ENCODE peak calls at places on chromosomes 13 and 19, in eight cellular contexts. J is HepG2, L is K562, S is tibial nerve, R is GM12878, U is stomach, E is suprapubic skin, H is H1. W is an unnamed sample. For H3K27me3 and H3K36me3, the result is how much of the 10 kb centered on the place peaks cover.

GRCh38 chr19:33904681-33905080 is 108.0 kb downstream of the KCTD15 start:
- DNase-seq in H (no peak), E (no peak), R (no peak), S (no peak), J (peak), L (no peak), U (no peak), W (peak)

GRCh38 chr19:38409631-38410133 is 6.8 kb downstream of the FAM98C start:
- DNase-seq in J (no peak), H (no peak), L (no peak), R (no peak), U (no peak), E (no peak), S (no peak), W (peak)

GRCh38 chr19:16416574-16416973 is 55.2 kb downstream of the EPS15L1 start:
- DNase-seq in H (no peak), J (no peak), E (no peak), L (no peak), R (no peak), S (no peak), U (no peak), W (no peak)

GRCh38 chr13:104650426-104650825 is 1584.2 kb upstream of the SLC10A2 start:
- DNase-seq in L (no peak), J (no peak), U (no peak), H (no peak), S (no peak), R (no peak), E (no peak), W (no peak)

GRCh38 chr19:18532208-18532890 is 10.5 kb upstream of the ELL start:
- DNase-seq in U (no peak), J (no peak), E (no peak), H (no peak), S (no peak), R (no peak), L (no peak), W (no peak)

GRCh38 chr13:57933606-57934005 is 302.1 kb downstream of the PCDH17 start:
- DNase-seq in E (no peak), S (no peak), H (no peak), J (no peak), R (no peak), L (no peak), U (no peak), W (no peak)

GRCh38 chr19:38808741-38809140 is 4.0 kb downstream of the LGALS4 start:
- DNase-seq in J (no peak), E (no peak), S (no peak), H (no peak), L (no peak), U (no peak), R (no peak), W (no peak)

GRCh38 chr13:77028202-77028601 is 1.2 kb upstream of the FBXL3 start:
- DNase-seq in S (no peak), R (no peak), L (no peak), U (no peak), H (no peak), J (no peak), E (no peak), W (peak)

GRCh38 chr19:18514800-18515682 is 6.8 kb downstream of the ELL start:
- DNase-seq in E (no peak), S (peak), J (peak), L (no peak), H (no peak), R (no peak), U (peak), W (peak)

GRCh38 chr13:43942301-43942700 is 62.6 kb downstream of the LACC1 start:
- DNase-seq in S (no peak), L (no peak), U (no peak), J (no peak), E (no peak), R (no peak), H (no peak), W (no peak)

GRCh38 chr13:80083097-80083429 is 257.9 kb downstream of the SPRY2 start:
- DNase-seq in H (no peak), E (no peak), U (no peak), S (no peak), R (no peak), J (no peak), L (no peak), W (no peak)

GRCh38 chr13:60617863-60618733 is 221.1 kb downstream of the TDRD3 start:
- DNase-seq in S (peak), R (no peak), U (no peak), J (peak), H (peak), L (no peak), E (no peak), W (no peak)

GRCh38 chr13:71860547-71861131 is 6.4 kb downstream of the DACH1 start:
- DNase-seq in E (no peak), H (no peak), R (no peak), S (no peak), U (no peak), L (no peak), J (no peak), W (no peak)

GRCh38 chr19:49347835-49348234 is 12.6 kb downstream of the CD37 start:
- DNase-seq in J (peak), L (peak), U (no peak), S (peak), R (no peak), E (no peak), H (no peak), W (no peak)

GRCh38 chr13:71879129-71879535 is 12.1 kb upstream of the DACH1 start:
- DNase-seq in E (no peak), S (no peak), R (no peak), L (no peak), U (no peak), J (peak), H (no peak), W (no peak)

GRCh38 chr13:19960673-19961015 is 2.1 kb downstream of the ZMYM2 start:
- DNase-seq in S (no peak), U (no peak), L (no peak), E (no peak), H (no peak), J (no peak), R (no peak), W (no peak)

GRCh38 chr13:38636106-38636505 is 50.8 kb upstream of the FREM2 start:
- DNase-seq in S (no peak), E (no peak), L (no peak), U (no peak), H (no peak), R (no peak), J (no peak), W (no peak)

GRCh38 chr13:45880242-45880641 is 28.7 kb upstream of the SIAH3 start:
- DNase-seq in H (no peak), R (no peak), J (no peak), S (no peak), L (no peak), U (no peak), E (no peak), W (no peak)

GRCh38 chr19:38918526-38918925 is 6.5 kb upstream of the CCER2 start:
- DNase-seq in S (no peak), L (no peak), J (no peak), U (no peak), E (no peak), R (no peak), H (no peak), W (no peak)

GRCh38 chr19:58399903-58400637 is 4.6 kb downstream of the RNF225 start:
- DNase-seq in J (no peak), R (no peak), L (peak), E (peak), U (no peak), H (no peak), S (no peak), W (no peak)

GRCh38 chr13:99022953-99023352 is 45.1 kb upstream of the DOCK9 start:
- DNase-seq in H (no peak), J (no peak), S (no peak), R (no peak), U (no peak), E (no peak), L (no peak), W (no peak)

GRCh38 chr13:49185264-49185663 is 34.9 kb upstream of the MLNR start:
- DNase-seq in E (no peak), R (peak), L (no peak), U (no peak), J (no peak), S (no peak), H (no peak), W (no peak)

GRCh38 chr13:40026174-40026585 is 370.7 kb downstream of the COG6 start:
- DNase-seq in J (no peak), S (no peak), L (no peak), U (no peak), E (no peak), H (no peak), R (peak), W (no peak)

GRCh38 chr19:11067356-11068113 is 21.7 kb upstream of the LDLR start:
- DNase-seq in R (no peak), S (no peak), J (no peak), U (no peak), E (no peak), L (no peak), H (no peak), W (no peak)

GRCh38 chr19:42529248-42529764 is 1.0 kb upstream of the CEACAM1 start:
- DNase-seq in J (peak), R (no peak), U (peak), L (peak), S (peak), E (no peak), H (peak), W (no peak)

GRCh38 chr19:34082289-34083077 is 89.8 kb upstream of the LSM14A start:
- DNase-seq in J (no peak), L (no peak), R (no peak), U (no peak), S (no peak), H (peak), E (no peak), W (peak)

GRCh38 chr19:13797870-13798269 is 2.6 kb downstream of the ZSWIM4 start:
- DNase-seq in S (no peak), J (no peak), E (no peak), U (peak), H (no peak), R (no peak), L (no peak), W (no peak)

GRCh38 chr13:98648141-98648540 is 71.2 kb upstream of the STK24 start:
- DNase-seq in U (no peak), R (no peak), L (no peak), E (no peak), S (no peak), H (no peak), J (peak), W (no peak)

GRCh38 chr13:51357928-51358595 is 18.6 kb downstream of the SERPINE3 start:
- DNase-seq in L (no peak), H (no peak), R (no peak), U (no peak), E (no peak), J (no peak), S (no peak), W (no peak)

GRCh38 chr19:10516671-10517286 is 468 bp downstream of the S1PR5 start:
- DNase-seq in U (no peak), S (no peak), L (no peak), R (no peak), E (no peak), J (no peak), H (no peak), W (no peak)

GRCh38 chr13:49926019-49926418 is 10.1 kb downstream of the SPRYD7 start:
- DNase-seq in H (no peak), U (no peak), E (no peak), L (no peak), S (no peak), J (no peak), R (no peak), W (no peak)

GRCh38 chr19:33193864-33194362 is at the start of gene LRP3:
- DNase-seq in L (no peak), R (no peak), S (no peak), H (no peak), E (no peak), J (no peak), U (peak), W (peak)

GRCh38 chr13:29125145-29125933 is 305.2 kb downstream of the MTUS2 start:
- DNase-seq in U (no peak), J (no peak), H (no peak), S (no peak), E (no peak), L (no peak), R (no peak), W (no peak)

GRCh38 chr19:44753932-44754742 is 5.6 kb downstream of the BCL3 start:
- DNase-seq in L (peak), E (peak), R (no peak), S (peak), J (no peak), H (no peak), U (peak), W (peak)

GRCh38 chr19:44756089-44756562 is 7.6 kb downstream of the BCL3 start:
- DNase-seq in H (no peak), E (no peak), J (no peak), U (no peak), S (no peak), L (no peak), R (no peak), W (peak)

GRCh38 chr19:44753619-44753931 is 5.1 kb downstream of the BCL3 start:
- DNase-seq in S (no peak), R (no peak), J (no peak), U (no peak), E (no peak), H (no peak), L (no peak), W (no peak)

GRCh38 chr19:44755219-44755618 is 6.7 kb downstream of the BCL3 start:
- DNase-seq in J (no peak), L (no peak), H (no peak), U (no peak), R (no peak), S (no peak), E (no peak), W (no peak)

DNA sequence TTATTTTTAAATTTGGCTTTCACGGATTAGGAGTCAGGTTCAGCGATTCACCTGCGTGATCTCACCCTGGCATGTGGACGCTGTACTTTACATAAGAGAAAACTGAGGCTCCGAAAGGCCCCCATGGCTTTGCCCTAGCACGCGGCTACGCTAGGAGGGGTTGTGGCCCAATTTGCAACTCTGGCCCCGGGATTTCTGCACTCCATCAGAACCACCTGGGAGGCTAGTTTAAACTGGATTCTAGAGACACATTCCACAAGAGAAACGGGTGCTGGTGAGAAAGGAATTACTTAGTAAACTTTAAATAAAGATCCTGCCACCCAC is 6.2 kb downstream of the BCL3 start:
- DNase-seq in S (no peak), L (no peak), R (no peak), U (no peak), J (no peak), E (no peak), H (no peak), W (no peak)
- H3K27me3 ChIP-seq in S (under half), L (under half), R (under half), U (under half), J (under half), E (under half), H (half or more), W (under half)

GRCh38 chr13:54805743-54806142 is 1777.1 kb downstream of the OLFM4 start:
- DNase-seq in E (no peak), L (no peak), J (no peak), U (no peak), H (no peak), S (no peak), R (no peak), W (no peak)
- H3K36me3 ChIP-seq in E (under half), L (under half), J (under half), U (under half), H (under half), S (under half), R (under half), W (under half)

GRCh38 chr13:25218011-25218410 is 45.9 kb upstream of the AMER2 start:
- DNase-seq in S (no peak), E (no peak), R (no peak), U (no peak), J (no peak), L (no peak), H (no peak), W (no peak)

GRCh38 chr13:25213716-25214115 is 41.6 kb upstream of the AMER2 start:
- DNase-seq in E (no peak), S (no peak), L (no peak), H (no peak), R (no peak), J (no peak), U (no peak), W (no peak)

GRCh38 chr13:25214371-25215252 is 42.5 kb upstream of the AMER2 start:
- DNase-seq in J (no peak), E (no peak), H (no peak), R (no peak), S (peak), U (no peak), L (no peak), W (no peak)

GRCh38 chr13:25215253-25215575 is 43.1 kb upstream of the AMER2 start:
- DNase-seq in E (no peak), R (no peak), J (no peak), S (no peak), H (no peak), U (no peak), L (no peak), W (no peak)

DNA sequence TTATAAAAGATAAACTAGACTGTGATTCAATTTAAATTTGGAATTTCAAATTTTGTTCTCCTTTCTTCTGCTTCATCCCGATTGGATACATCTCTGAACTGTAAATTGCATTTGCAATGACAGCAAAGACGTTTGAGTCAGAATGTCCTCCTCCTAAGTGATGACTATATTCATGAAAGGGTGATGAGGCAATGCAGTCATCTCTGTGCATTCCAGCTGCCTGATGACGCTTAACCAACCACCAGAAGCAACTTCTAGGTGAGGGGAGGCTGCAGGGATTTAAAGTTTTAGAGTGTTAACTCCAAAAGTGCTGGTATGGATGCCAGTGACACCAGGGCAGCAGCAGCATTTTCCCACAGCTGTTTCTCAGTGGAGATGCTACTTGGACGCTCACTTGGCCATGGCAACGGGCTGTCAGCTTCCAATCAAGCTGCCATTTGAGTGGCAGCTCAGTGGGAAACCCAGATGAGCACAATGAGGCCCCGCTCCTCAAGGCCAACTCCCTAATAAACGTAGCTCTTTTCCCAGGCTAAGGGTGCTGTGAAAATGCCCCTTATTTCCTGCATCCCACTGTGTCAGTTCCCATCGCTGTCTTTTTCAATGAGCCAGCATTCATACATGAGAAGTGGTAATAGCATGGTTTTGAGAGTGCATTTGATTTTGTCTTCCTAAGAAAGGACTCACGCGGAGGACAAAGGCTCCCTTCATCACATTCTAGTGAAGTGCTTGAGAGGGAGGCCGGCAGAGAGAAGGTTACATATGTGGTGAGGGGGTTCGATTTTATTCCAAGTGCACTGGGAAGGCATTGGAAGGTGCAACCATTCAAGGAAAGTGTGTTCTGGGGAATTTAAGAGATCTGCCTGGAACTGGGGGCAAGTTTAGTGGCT is 45.2 kb upstream of the AMER2 start:
- DNase-seq in R (no peak), U (no peak), L (no peak), E (no peak), S (no peak), J (no peak), H (no peak), W (no peak)
- TF ChIP-seq EP300 in R (no peak), U (no peak), L (no peak), E (no peak), S (no peak), J (no peak), H (no peak), W (no peak)

DNA sequence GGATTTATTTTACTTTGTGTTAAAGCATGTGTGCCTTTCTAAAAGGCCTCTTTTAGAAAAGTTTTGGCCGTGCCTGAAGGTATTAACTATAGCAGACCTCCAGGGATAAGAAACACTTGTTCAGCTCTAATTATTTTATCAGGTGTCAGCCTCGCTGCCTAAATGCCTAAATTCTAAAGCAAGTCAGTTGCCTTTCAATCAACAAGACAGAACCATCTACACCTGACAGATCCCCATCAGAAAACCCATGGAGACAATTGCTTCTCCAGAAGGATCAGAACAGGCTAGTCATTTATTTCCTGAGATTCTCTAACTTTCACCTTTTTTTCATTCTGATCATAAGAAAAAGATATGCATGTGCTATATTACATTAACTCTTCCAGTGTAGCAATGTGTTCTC is 171.4 kb upstream of the GPC6 start:
- DNase-seq in E (no peak), U (no peak), J (no peak), R (no peak), S (no peak), H (no peak), L (no peak), W (no peak)
- H3K27me3 ChIP-seq in E (under half), U (under half), J (under half), R (under half), S (under half), H (under half), L (under half), W (under half)

GRCh38 chr19:45350477-45351058 is 10.0 kb downstream of the KLC3 start:
- DNase-seq in U (no peak), J (no peak), L (no peak), R (no peak), H (no peak), S (no peak), E (no peak), W (no peak)
- H3K36me3 ChIP-seq in U (half or more), J (under half), L (half or more), R (under half), H (under half), S (under half), E (half or more), W (under half)

DNA sequence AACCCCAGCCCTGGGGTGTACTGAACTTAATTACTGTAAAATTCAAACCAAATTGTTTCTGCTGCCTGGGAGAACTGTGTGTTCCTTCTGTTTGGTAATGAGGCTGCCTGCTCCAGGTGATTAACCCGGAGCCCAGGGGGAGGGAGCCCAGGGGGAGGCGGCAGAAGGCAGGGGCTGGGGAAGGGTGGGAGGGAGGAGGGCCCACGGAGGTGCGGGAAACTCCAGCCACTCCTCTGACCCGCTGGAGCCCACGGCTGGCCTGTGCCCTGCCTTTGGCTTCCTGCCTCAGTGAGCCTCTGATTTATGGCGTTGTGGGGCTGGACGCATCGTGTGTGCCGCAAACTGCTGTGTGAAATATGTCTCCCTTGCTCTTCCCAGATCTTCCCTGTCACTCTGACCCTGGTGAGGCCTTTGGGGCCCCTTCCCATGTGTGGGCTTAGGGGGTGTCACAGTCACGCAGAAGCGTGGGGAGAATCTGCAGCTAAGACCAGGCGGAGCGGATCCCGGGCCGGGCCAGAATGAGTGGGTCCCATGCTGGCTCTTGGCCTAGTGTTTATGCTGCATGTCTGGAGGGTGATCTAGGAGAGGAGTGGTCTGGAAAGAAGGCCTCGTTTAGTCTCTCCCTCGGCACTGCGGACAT is 122.8 kb downstream of the KDM4B start:
- DNase-seq in E (no peak), S (peak), U (no peak), L (peak), J (no peak), R (no peak), H (no peak), W (no peak)
- TF ChIP-seq EP300 in E (no peak), S (no peak), U (no peak), L (no peak), J (no peak), R (no peak), H (no peak), W (no peak)